ENCODE peak calls at places on chromosomes 7 and 10, in five cellular contexts. One of them, this sample, is unnamed.

GRCh38 chr7:120742370-120742769 is 115.6 kb downstream of the TSPAN12 start:
- DNase-seq in H1: no peak
- DNase-seq in HepG2: no peak
- DNase-seq in GM12878: no peak
- DNase-seq in K562: no peak
- DNase-seq in this sample: no peak

GRCh38 chr10:93222876-93223275 is 149.2 kb downstream of the CYP26A1 start:
- DNase-seq in H1: no peak
- DNase-seq in HepG2: no peak
- DNase-seq in GM12878: no peak
- DNase-seq in K562: no peak
- DNase-seq in this sample: no peak

GRCh38 chr7:155858521-155859061 is 46.3 kb upstream of the SHH start:
- DNase-seq in H1: no peak
- DNase-seq in HepG2: no peak
- DNase-seq in GM12878: no peak
- DNase-seq in K562: no peak
- DNase-seq in this sample: no peak

GRCh38 chr7:45943986-45944385 is 22.9 kb upstream of the IGFBP3 start:
- DNase-seq in H1: no peak
- DNase-seq in HepG2: no peak
- DNase-seq in GM12878: no peak
- DNase-seq in K562: no peak
- DNase-seq in this sample: no peak

GRCh38 chr7:138167869-138168296 is 91.6 kb downstream of the AKR1D1 start:
- DNase-seq in H1: no peak
- DNase-seq in HepG2: no peak
- DNase-seq in GM12878: no peak
- DNase-seq in K562: no peak
- DNase-seq in this sample: no peak

GRCh38 chr10:125114761-125115391 is 45.5 kb downstream of the CTBP2 start:
- DNase-seq in H1: no peak
- DNase-seq in HepG2: no peak
- DNase-seq in GM12878: no peak
- DNase-seq in K562: peak
- DNase-seq in this sample: no peak

GRCh38 chr7:130894146-130895005 is 160.4 kb upstream of the KLF14 start:
- DNase-seq in H1: no peak
- DNase-seq in HepG2: peak
- DNase-seq in GM12878: no peak
- DNase-seq in K562: peak
- DNase-seq in this sample: peak

GRCh38 chr10:35387768-35388167 is 51.5 kb downstream of the CCNY start:
- DNase-seq in H1: no peak
- DNase-seq in HepG2: no peak
- DNase-seq in GM12878: peak
- DNase-seq in K562: no peak
- DNase-seq in this sample: no peak

GRCh38 chr10:121846555-121846954 is 81.3 kb downstream of the ATE1 start:
- DNase-seq in H1: no peak
- DNase-seq in HepG2: no peak
- DNase-seq in GM12878: no peak
- DNase-seq in K562: no peak
- DNase-seq in this sample: no peak

GRCh38 chr10:26326874-26327273 is 110.3 kb downstream of the GAD2 start:
- DNase-seq in H1: no peak
- DNase-seq in HepG2: no peak
- DNase-seq in GM12878: no peak
- DNase-seq in K562: no peak
- DNase-seq in this sample: no peak

GRCh38 chr10:70673929-70674559 is 1.7 kb downstream of the ADAMTS14 start:
- DNase-seq in H1: no peak
- DNase-seq in HepG2: no peak
- DNase-seq in GM12878: no peak
- DNase-seq in K562: no peak
- DNase-seq in this sample: no peak

GRCh38 chr10:23262928-23263327 is 70.8 kb downstream of the PTF1A start:
- DNase-seq in H1: no peak
- DNase-seq in HepG2: no peak
- DNase-seq in GM12878: no peak
- DNase-seq in K562: no peak
- DNase-seq in this sample: no peak

GRCh38 chr7:94436018-94436604 is 41.4 kb downstream of the COL1A2 start:
- DNase-seq in H1: peak
- DNase-seq in HepG2: peak
- DNase-seq in GM12878: peak
- DNase-seq in K562: peak
- DNase-seq in this sample: peak

GRCh38 chr7:98963305-98963704 is 85.0 kb downstream of the TRRAP start:
- DNase-seq in H1: no peak
- DNase-seq in HepG2: no peak
- DNase-seq in GM12878: no peak
- DNase-seq in K562: no peak
- DNase-seq in this sample: no peak

GRCh38 chr7:130988443-130988842 is 254.4 kb upstream of the KLF14 start:
- DNase-seq in H1: no peak
- DNase-seq in HepG2: no peak
- DNase-seq in GM12878: no peak
- DNase-seq in K562: no peak
- DNase-seq in this sample: no peak

GRCh38 chr10:86646532-86646931 is 7.8 kb upstream of the OPN4 start:
- DNase-seq in H1: peak
- DNase-seq in HepG2: no peak
- DNase-seq in GM12878: no peak
- DNase-seq in K562: no peak
- DNase-seq in this sample: no peak

GRCh38 chr7:137962491-137962874 is 39.4 kb downstream of the CREB3L2 start:
- DNase-seq in H1: no peak
- DNase-seq in HepG2: no peak
- DNase-seq in GM12878: no peak
- DNase-seq in K562: no peak
- DNase-seq in this sample: no peak

GRCh38 chr10:111973306-111973705 is 210.3 kb downstream of the GPAM start:
- DNase-seq in H1: no peak
- DNase-seq in HepG2: no peak
- DNase-seq in GM12878: no peak
- DNase-seq in K562: no peak
- DNase-seq in this sample: no peak

GRCh38 chr10:15373199-15373598 is 2.1 kb upstream of the FAM171A1 start:
- DNase-seq in H1: no peak
- DNase-seq in HepG2: no peak
- DNase-seq in GM12878: no peak
- DNase-seq in K562: no peak
- DNase-seq in this sample: no peak

GRCh38 chr10:6543431-6544005 is 36.6 kb downstream of the PRKCQ start:
- DNase-seq in H1: no peak
- DNase-seq in HepG2: no peak
- DNase-seq in GM12878: no peak
- DNase-seq in K562: no peak
- DNase-seq in this sample: no peak

GRCh38 chr10:48903151-48903550 is 36.5 kb downstream of the LRRC18 start:
- DNase-seq in H1: no peak
- DNase-seq in HepG2: no peak
- DNase-seq in GM12878: no peak
- DNase-seq in K562: no peak
- DNase-seq in this sample: no peak

GRCh38 chr10:1278304-1278703 is 222.1 kb downstream of the WDR37 start:
- DNase-seq in H1: no peak
- DNase-seq in HepG2: no peak
- DNase-seq in GM12878: no peak
- DNase-seq in K562: no peak
- DNase-seq in this sample: no peak

GRCh38 chr10:117004238-117004626 is 755 bp downstream of the SHTN1 start:
- DNase-seq in H1: no peak
- DNase-seq in HepG2: no peak
- DNase-seq in GM12878: no peak
- DNase-seq in K562: no peak
- DNase-seq in this sample: no peak

GRCh38 chr7:130322615-130323014 is 22.0 kb upstream of the CPA5 start:
- DNase-seq in H1: no peak
- DNase-seq in HepG2: no peak
- DNase-seq in GM12878: no peak
- DNase-seq in K562: no peak
- DNase-seq in this sample: no peak

GRCh38 chr10:46106410-46107255 is 60.6 kb upstream of the MSMB start:
- DNase-seq in H1: peak
- DNase-seq in HepG2: peak
- DNase-seq in GM12878: no peak
- DNase-seq in K562: peak
- DNase-seq in this sample: peak

GRCh38 chr7:99120916-99121315 is 23.0 kb downstream of the SMURF1 start:
- DNase-seq in H1: no peak
- DNase-seq in HepG2: no peak
- DNase-seq in GM12878: no peak
- DNase-seq in K562: no peak
- DNase-seq in this sample: no peak

GRCh38 chr10:36094091-36094490 is 452.0 kb upstream of the FZD8 start:
- DNase-seq in H1: no peak
- DNase-seq in HepG2: no peak
- DNase-seq in GM12878: no peak
- DNase-seq in K562: no peak
- DNase-seq in this sample: no peak

GRCh38 chr7:80410081-80410480 is 101.8 kb downstream of the GNAT3 start:
- DNase-seq in H1: no peak
- DNase-seq in HepG2: no peak
- DNase-seq in GM12878: no peak
- DNase-seq in K562: no peak
- DNase-seq in this sample: no peak

GRCh38 chr10:125344573-125345121 is 184.3 kb upstream of the CTBP2 start:
- DNase-seq in H1: no peak
- DNase-seq in HepG2: no peak
- DNase-seq in GM12878: peak
- DNase-seq in K562: no peak
- DNase-seq in this sample: no peak

DNA sequence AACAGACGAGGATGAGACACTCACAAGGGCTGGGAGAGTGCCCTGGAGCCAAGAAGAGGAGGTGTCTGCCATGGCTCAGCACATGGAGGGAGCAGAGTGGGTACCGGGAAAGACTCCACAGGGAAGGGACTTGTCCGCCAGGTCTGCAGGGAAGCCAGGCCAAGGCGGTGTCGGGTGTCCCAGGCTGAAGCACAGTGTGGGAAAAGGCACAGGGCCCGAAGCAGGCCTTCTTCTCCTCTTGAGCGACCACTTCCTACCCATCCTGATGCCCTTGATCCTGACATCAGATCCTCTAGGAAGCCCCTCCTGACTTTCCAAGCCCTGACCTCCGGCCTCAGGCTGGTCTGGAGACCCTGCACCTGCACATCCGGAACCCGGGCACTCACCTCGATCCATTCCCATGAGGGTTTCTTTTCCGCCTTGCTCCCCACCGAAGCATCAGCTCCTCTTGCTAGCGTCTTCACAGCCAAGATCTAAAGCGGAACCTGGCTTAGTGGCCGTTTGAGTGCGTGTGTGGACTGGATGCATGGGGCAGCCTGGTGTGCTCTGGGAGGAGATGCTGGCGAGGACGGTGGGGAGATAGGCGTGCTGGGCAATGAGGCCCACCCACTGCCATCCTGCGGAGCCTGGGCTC is 8.5 kb downstream of the CALML3 start:
- DNase-seq in H1: no peak
- DNase-seq in HepG2: no peak
- DNase-seq in GM12878: no peak
- DNase-seq in K562: no peak
- DNase-seq in this sample: no peak
- TF ChIP-seq SRF in H1: no peak
- TF ChIP-seq SRF in HepG2: no peak
- TF ChIP-seq SRF in GM12878: no peak
- TF ChIP-seq SRF in K562: no peak
- TF ChIP-seq SRF in this sample: no peak

GRCh38 chr7:111527545-111527944 is 34.7 kb downstream of the IMMP2L start:
- DNase-seq in H1: no peak
- DNase-seq in HepG2: no peak
- DNase-seq in GM12878: peak
- DNase-seq in K562: no peak
- DNase-seq in this sample: no peak

GRCh38 chr7:111521660-111522059 is 40.6 kb downstream of the IMMP2L start:
- DNase-seq in H1: no peak
- DNase-seq in HepG2: no peak
- DNase-seq in GM12878: no peak
- DNase-seq in K562: no peak
- DNase-seq in this sample: no peak

GRCh38 chr7:111529507-111530355 is 32.6 kb downstream of the IMMP2L start:
- DNase-seq in H1: no peak
- DNase-seq in HepG2: peak
- DNase-seq in GM12878: no peak
- DNase-seq in K562: no peak
- DNase-seq in this sample: no peak

GRCh38 chr7:111528331-111528730 is 34.0 kb downstream of the IMMP2L start:
- DNase-seq in H1: no peak
- DNase-seq in HepG2: no peak
- DNase-seq in GM12878: peak
- DNase-seq in K562: no peak
- DNase-seq in this sample: no peak

DNA sequence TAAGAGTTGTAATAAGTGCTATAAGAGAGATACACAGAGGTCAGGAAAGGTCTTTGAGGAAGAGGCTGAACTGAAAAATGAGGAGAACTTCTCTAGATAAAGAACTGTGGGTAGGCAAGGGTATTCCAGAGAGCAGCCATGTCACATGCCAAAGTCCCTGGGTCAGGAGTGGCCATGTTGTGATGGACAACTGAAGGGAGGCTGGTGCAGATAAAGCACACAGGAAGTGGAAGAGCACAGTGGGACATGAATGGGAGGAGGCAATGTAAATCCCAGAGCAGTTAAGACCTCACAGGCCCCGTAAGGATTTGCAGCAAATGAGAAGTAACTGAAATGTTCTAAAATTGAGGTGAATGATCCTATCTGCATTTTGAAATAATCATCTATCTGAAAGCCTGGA is 37.2 kb downstream of the IMMP2L start:
- DNase-seq in H1: no peak
- DNase-seq in HepG2: no peak
- DNase-seq in GM12878: no peak
- DNase-seq in K562: no peak
- DNase-seq in this sample: no peak
- TF ChIP-seq MAX in H1: no peak
- TF ChIP-seq MAX in HepG2: no peak
- TF ChIP-seq MAX in GM12878: no peak
- TF ChIP-seq MAX in K562: no peak
- TF ChIP-seq MAX in this sample: no peak

GRCh38 chr7:101058355-101058754 is 26.9 kb upstream of the TRIM56 start:
- DNase-seq in H1: peak
- DNase-seq in HepG2: peak
- DNase-seq in GM12878: no peak
- DNase-seq in K562: peak
- DNase-seq in this sample: peak
- TF ChIP-seq SRF in H1: no peak
- TF ChIP-seq SRF in HepG2: no peak
- TF ChIP-seq SRF in GM12878: no peak
- TF ChIP-seq SRF in K562: no peak
- TF ChIP-seq SRF in this sample: no peak

DNA sequence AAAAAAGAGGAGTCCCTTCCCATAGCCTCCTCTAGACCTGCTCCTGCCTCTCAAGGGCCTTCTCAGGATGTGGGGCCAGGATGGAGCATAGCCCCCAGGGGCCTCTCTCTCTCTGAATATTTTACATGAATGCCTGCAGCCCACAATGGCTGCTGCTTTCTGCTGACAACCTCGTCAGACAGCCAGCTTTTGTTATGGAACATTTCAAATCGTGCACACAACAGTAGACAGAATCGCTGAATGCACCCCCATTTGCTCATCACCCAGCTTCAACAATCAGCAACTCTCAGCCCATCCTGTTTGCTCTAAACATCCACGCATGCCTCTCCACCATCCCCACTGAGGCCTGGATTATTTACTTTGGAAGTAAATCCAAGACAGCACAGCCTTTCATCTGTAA is 5.4 kb downstream of the PLAC9 start:
- DNase-seq in H1: no peak
- DNase-seq in HepG2: no peak
- DNase-seq in GM12878: no peak
- DNase-seq in K562: no peak
- DNase-seq in this sample: no peak
- TF ChIP-seq MAX in H1: no peak
- TF ChIP-seq MAX in HepG2: no peak
- TF ChIP-seq MAX in GM12878: no peak
- TF ChIP-seq MAX in K562: no peak
- TF ChIP-seq MAX in this sample: no peak